ENCODE peak calls at places on chromosomes 6 and 20, in eight cellular contexts. U is HCT116, E is right lobe of liver, G is tibial nerve, L is ovary, B is heart left ventricle, W is IMR-90, S is transverse colon. D is an unnamed sample.

GRCh38 chr6:156775717-156776116 is 1.5 kb upstream of the ARID1B start:
- DNase-seq in E (no peak), W (no peak), B (no peak), L (no peak), G (no peak), U (no peak), S (no peak), D (no peak)

GRCh38 chr6:98824163-98824906 is 10.0 kb upstream of the POU3F2 start:
- DNase-seq in G (no peak), E (no peak), L (no peak), W (no peak), S (no peak), U (no peak), B (no peak), D (no peak)

GRCh38 chr6:128919831-128920230 is 36.9 kb downstream of the LAMA2 start:
- DNase-seq in E (no peak), G (no peak), L (no peak), U (no peak), W (no peak), S (no peak), B (no peak), D (no peak)

GRCh38 chr6:39048481-39049399 is at the start of gene GLP1R:
- DNase-seq in B (no peak), E (no peak), L (no peak), U (no peak), W (no peak), G (no peak), S (no peak), D (peak; percentile 46)

GRCh38 chr6:167130712-167131684 is 8.1 kb downstream of the CCR6 start:
- DNase-seq in L (no peak), B (no peak), G (no peak), W (no peak), S (no peak), E (no peak), U (no peak), D (no peak)

GRCh38 chr20:1341561-1342265 is 12.8 kb upstream of the SDCBP2 start:
- DNase-seq in L (no peak), W (peak; percentile 80), U (no peak), S (no peak), B (peak; percentile 9), E (no peak), G (no peak), D (no peak)

GRCh38 chr20:62129731-62130531 is 7.7 kb downstream of the LSM14B start:
- DNase-seq in U (no peak), W (no peak), S (no peak), B (no peak), E (no peak), L (no peak), G (no peak), D (no peak)

GRCh38 chr6:131811510-131811909 is 3.7 kb downstream of the ENPP1 start:
- DNase-seq in B (no peak), S (no peak), L (no peak), W (no peak), U (no peak), E (no peak), G (no peak), D (no peak)

GRCh38 chr6:144248470-144249301 is 36.4 kb upstream of the UTRN start:
- DNase-seq in S (no peak), U (no peak), E (no peak), G (no peak), W (peak; percentile 72), L (no peak), B (no peak), D (no peak)

GRCh38 chr20:10848810-10849370 is 175.1 kb upstream of the JAG1 start:
- DNase-seq in U (peak; percentile 21), E (no peak), L (peak; percentile 17), W (peak; percentile 94), S (peak; percentile 45), B (peak; percentile 22), G (peak; percentile 19), D (peak; percentile 56)

GRCh38 chr6:98203170-98203806 is 631.1 kb upstream of the POU3F2 start:
- DNase-seq in L (no peak), U (no peak), S (no peak), W (peak; percentile 0), G (no peak), E (no peak), B (no peak), D (peak; percentile 19)

GRCh38 chr20:43550456-43550855 is 8.4 kb upstream of the SGK2 start:
- DNase-seq in U (no peak), E (peak; percentile 77), S (peak; percentile 37), L (no peak), G (no peak), B (no peak), W (no peak), D (no peak)

GRCh38 chr6:34791842-34792604 is at the start of gene BLTP3A:
- DNase-seq in B (peak; percentile 83), E (peak; percentile 80), G (peak; percentile 35), W (peak; percentile 62), S (peak; percentile 75), L (peak; percentile 79), U (peak; percentile 33), D (peak; percentile 93)
- TF ChIP-seq CTCF in B (no peak), E (peak; percentile 13), G (peak; percentile 7), W (peak; percentile 18), S (no peak), L (no peak), U (no peak), D (no peak)

GRCh38 chr6:85674604-85675003 is 31.9 kb upstream of the SYNCRIP start:
- DNase-seq in G (no peak), S (no peak), W (no peak), E (no peak), U (no peak), B (no peak), L (no peak), D (peak; percentile 36)
- TF ChIP-seq POLR2A in G (no peak), S (no peak), W (no peak), E (no peak), U (peak; percentile 40), B (no peak), L (no peak), D (no peak)

DNA sequence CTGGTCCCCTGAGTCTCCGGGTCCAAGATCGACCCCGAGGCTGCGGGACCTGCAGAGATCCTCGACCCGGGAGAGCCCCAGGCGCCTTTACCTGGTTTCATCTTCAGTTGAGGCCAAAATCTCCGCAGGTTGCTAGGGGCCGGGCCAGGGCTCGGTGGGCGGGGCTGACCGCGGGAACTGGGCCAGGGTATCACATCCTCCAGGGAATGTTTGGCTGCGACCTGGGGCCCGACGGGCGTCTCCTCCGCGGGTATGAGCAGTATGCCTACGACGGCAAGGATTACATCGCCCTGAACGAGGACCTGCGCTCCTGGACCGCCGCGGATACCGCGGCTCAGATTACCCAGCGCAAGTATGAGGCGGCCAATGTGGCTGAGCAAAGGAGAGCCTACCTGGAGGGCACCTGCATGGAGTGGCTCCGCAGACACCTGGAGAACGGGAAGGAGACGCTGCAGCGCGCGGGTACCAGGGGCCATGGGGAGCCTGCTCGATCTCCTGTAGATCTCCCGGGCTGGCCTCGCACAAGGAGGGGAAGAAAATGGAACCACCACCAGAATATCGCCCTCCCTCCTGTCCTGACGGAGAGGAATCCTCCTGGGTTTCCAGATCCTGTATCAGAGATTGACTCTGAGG is 53.8 kb upstream of the POLR1H start:
- DNase-seq in L (peak; percentile 42), U (no peak), E (peak; percentile 64), W (no peak), B (peak; percentile 30), G (no peak), S (peak; percentile 18), D (no peak)
- H3K4me3 ChIP-seq in L (peak overlapping the region; percentile 44), U (no peak overlapping the region), E (peak overlapping the region; percentile 57), W (peak overlapping the region; percentile 50), B (peak overlapping the region; percentile 74), G (peak overlapping the region; percentile 60), S (peak overlapping the region; percentile 51), D (no peak overlapping the region)

GRCh38 chr6:151876122-151876521 is 68.6 kb downstream of the ESR1 start:
- DNase-seq in G (no peak), S (no peak), U (no peak), W (no peak), B (no peak), L (no peak), E (no peak), D (no peak)
- TF ChIP-seq CTCF in G (no peak), S (no peak), U (no peak), W (no peak), B (no peak), L (no peak), E (no peak), D (no peak)

DNA sequence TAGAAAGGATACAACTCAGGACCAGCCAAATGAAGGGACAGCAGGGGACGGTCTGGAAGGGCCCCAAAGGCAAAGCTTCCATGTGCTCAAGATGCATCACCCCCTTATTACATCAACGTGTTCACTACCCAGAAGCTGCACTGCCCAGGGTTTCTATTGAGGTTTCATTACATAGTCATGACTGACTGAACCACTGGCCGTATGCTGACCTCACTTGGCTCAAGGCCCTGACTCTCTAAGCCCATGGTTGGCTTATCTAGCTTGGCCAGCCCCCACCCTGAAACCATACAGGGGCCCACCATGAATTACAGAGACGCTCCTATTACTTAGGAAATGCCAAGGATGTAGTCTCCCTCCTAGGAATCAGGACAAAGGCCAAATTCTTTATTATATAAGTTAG is 179.4 kb downstream of the FOXC1 start:
- DNase-seq in B (no peak), S (no peak), W (peak; percentile 65), G (no peak), E (no peak), L (no peak), U (no peak), D (no peak)
- TF ChIP-seq POLR2A in B (no peak), S (no peak), W (no peak), G (no peak), E (no peak), L (no peak), U (no peak), D (no peak)